ENCODE peak calls at places on chromosomes 13 and 19, in eight cellular contexts. O, I, S, N, X, K, J and T are unnamed samples.

GRCh38 chr19:33646306-33646705 is 24.6 kb downstream of the CHST8 start:
- DNase-seq in O (no peak), I (no peak), S (no peak), N (no peak), X (no peak), K (no peak), J (no peak), T (no peak)

GRCh38 chr13:76709851-76710250 is 176.4 kb downstream of the KCTD12 start:
- DNase-seq in O (peak), I (no peak), S (no peak), N (no peak), X (no peak), K (no peak), J (no peak), T (no peak)

GRCh38 chr19:14487370-14488125 is 8.4 kb downstream of the GIPC1 start:
- DNase-seq in O (no peak), I (no peak), S (no peak), N (peak), X (no peak), K (no peak), J (no peak), T (no peak)

GRCh38 chr19:752652-753517 is 2.0 kb downstream of the MISP start:
- DNase-seq in O (peak), I (peak), S (peak), N (peak), X (peak), K (peak), J (no peak), T (no peak)

GRCh38 chr13:30002577-30002976 is 152.2 kb upstream of the UBL3 start:
- DNase-seq in O (peak), I (no peak), S (peak), N (peak), X (no peak), K (no peak), J (no peak), T (no peak)

GRCh38 chr19:54035215-54036178 is 28.2 kb downstream of the VSTM1 start:
- DNase-seq in O (peak), I (no peak), S (peak), N (peak), X (no peak), K (no peak), J (peak), T (no peak)

GRCh38 chr13:36850790-36851438 is 31.9 kb downstream of the RFXAP start:
- DNase-seq in O (peak), I (no peak), S (no peak), N (no peak), X (no peak), K (no peak), J (peak), T (no peak)

GRCh38 chr13:29361716-29362115 is 233.8 kb downstream of the SLC7A1 start:
- DNase-seq in O (no peak), I (no peak), S (no peak), N (no peak), X (no peak), K (no peak), J (no peak), T (no peak)

GRCh38 chr13:101520672-101521071 is 68.2 kb downstream of the ITGBL1 start:
- DNase-seq in O (peak), I (no peak), S (peak), N (peak), X (no peak), K (no peak), J (no peak), T (no peak)

GRCh38 chr19:37551123-37551993 is 43.2 kb downstream of the ZNF571 start:
- DNase-seq in O (peak), I (no peak), S (peak), N (no peak), X (no peak), K (no peak), J (peak), T (no peak)

GRCh38 chr19:934865-935422 is 9.1 kb downstream of the ARID3A start:
- DNase-seq in O (peak), I (peak), S (no peak), N (peak), X (peak), K (peak), J (no peak), T (peak)

GRCh38 chr13:20127563-20128458 is 33.0 kb downstream of the GJA3 start:
- DNase-seq in O (peak), I (no peak), S (no peak), N (peak), X (peak), K (peak), J (peak), T (no peak)

GRCh38 chr13:30736461-30736860 is 1.1 kb downstream of the ALOX5AP start:
- DNase-seq in O (no peak), I (no peak), S (no peak), N (no peak), X (no peak), K (no peak), J (no peak), T (no peak)

GRCh38 chr19:30371157-30371845 is 883 bp upstream of the ZNF536 start:
- DNase-seq in O (peak), I (no peak), S (no peak), N (no peak), X (no peak), K (no peak), J (no peak), T (no peak)

GRCh38 chr19:53365899-53366493 is 491 bp downstream of the ZNF525 start:
- DNase-seq in O (peak), I (peak), S (peak), N (no peak), X (no peak), K (no peak), J (peak), T (no peak)

GRCh38 chr19:31344403-31344802 is 4.8 kb downstream of the TSHZ3 start:
- DNase-seq in O (no peak), I (no peak), S (no peak), N (no peak), X (no peak), K (no peak), J (peak), T (no peak)

GRCh38 chr19:49196527-49197240 is 39.1 kb downstream of the TRPM4 start:
- DNase-seq in O (no peak), I (peak), S (no peak), N (no peak), X (no peak), K (no peak), J (peak), T (peak)

GRCh38 chr13:45119469-45119989 is 781 bp upstream of the GTF2F2 start:
- DNase-seq in O (peak), I (no peak), S (peak), N (peak), X (no peak), K (no peak), J (no peak), T (no peak)

GRCh38 chr19:31693131-31693700 is 344.0 kb upstream of the TSHZ3 start:
- DNase-seq in O (no peak), I (no peak), S (no peak), N (no peak), X (no peak), K (no peak), J (peak), T (no peak)

GRCh38 chr19:47275866-47276461 is 1.3 kb downstream of the INAFM1 start:
- DNase-seq in O (peak), I (no peak), S (peak), N (peak), X (peak), K (no peak), J (no peak), T (peak)

GRCh38 chr13:33634526-33635111 is 183.3 kb upstream of the RFC3 start:
- DNase-seq in O (no peak), I (no peak), S (peak), N (no peak), X (no peak), K (no peak), J (peak), T (no peak)

GRCh38 chr19:44111910-44112463 is 1.2 kb upstream of the ZNF225 start:
- DNase-seq in O (peak), I (peak), S (peak), N (peak), X (peak), K (no peak), J (peak), T (no peak)

GRCh38 chr13:33445024-33445423 is 159.5 kb upstream of the STARD13 start:
- DNase-seq in O (no peak), I (no peak), S (no peak), N (no peak), X (no peak), K (no peak), J (no peak), T (peak)

GRCh38 chr19:43430142-43430710 is 15.5 kb downstream of the TEX101 start:
- DNase-seq in O (no peak), I (no peak), S (no peak), N (no peak), X (no peak), K (no peak), J (peak), T (no peak)

GRCh38 chr13:49540552-49540951 is 44.8 kb downstream of the PHF11 start:
- DNase-seq in O (no peak), I (no peak), S (no peak), N (peak), X (no peak), K (no peak), J (no peak), T (no peak)

GRCh38 chr19:12974301-12975220 is 5.2 kb downstream of the DAND5 start:
- DNase-seq in O (no peak), I (no peak), S (no peak), N (no peak), X (no peak), K (no peak), J (no peak), T (no peak)

GRCh38 chr19:19211499-19212432 is at the start of gene NCAN:
- DNase-seq in O (no peak), I (no peak), S (no peak), N (no peak), X (no peak), K (no peak), J (peak), T (no peak)

GRCh38 chr19:15136234-15136954 is 29.2 kb downstream of the SYDE1 start:
- DNase-seq in O (no peak), I (no peak), S (peak), N (peak), X (no peak), K (peak), J (no peak), T (no peak)

GRCh38 chr13:109778102-109778542 is 8.3 kb downstream of the IRS2 start:
- DNase-seq in O (no peak), I (peak), S (no peak), N (peak), X (no peak), K (no peak), J (no peak), T (peak)

GRCh38 chr19:11448923-11449554 is 13.6 kb downstream of the PRKCSH start:
- DNase-seq in O (no peak), I (no peak), S (no peak), N (no peak), X (no peak), K (no peak), J (no peak), T (no peak)

GRCh38 chr19:47093841-47094240 is 19.7 kb downstream of the ZC3H4 start:
- DNase-seq in O (no peak), I (no peak), S (no peak), N (no peak), X (no peak), K (no peak), J (no peak), T (no peak)

GRCh38 chr13:77966671-77967070 is 48.0 kb upstream of the EDNRB start:
- DNase-seq in O (no peak), I (no peak), S (no peak), N (no peak), X (no peak), K (no peak), J (no peak), T (no peak)

GRCh38 chr19:40719414-40719894 is 2.5 kb downstream of the ITPKC start:
- DNase-seq in O (no peak), I (peak), S (no peak), N (no peak), X (no peak), K (no peak), J (no peak), T (no peak)

GRCh38 chr13:113584205-113584869 is at the start of gene TFDP1:
- DNase-seq in O (peak), I (peak), S (peak), N (peak), X (peak), K (no peak), J (peak), T (peak)

GRCh38 chr19:610801-611505 is 21.3 kb downstream of the HCN2 start:
- DNase-seq in O (peak), I (no peak), S (peak), N (peak), X (no peak), K (no peak), J (no peak), T (peak)

GRCh38 chr19:55973982-55974381 is 12.6 kb upstream of the NLRP5 start:
- DNase-seq in O (no peak), I (no peak), S (no peak), N (no peak), X (no peak), K (no peak), J (peak), T (no peak)